ENCODE peak calls at places on chromosomes 13 and 19, in eight cellular contexts. One of them, this sample, is unnamed.

GRCh38 chr13:59679239-59679638 is 484.5 kb downstream of the DIAPH3 start:
- DNase-seq in heart right ventricle: no peak
- DNase-seq in endothelial cell: peak
- DNase-seq in stimulated activated CD4-positive, alpha-beta T cell treated with anti-CD3 and anti-CD28 coated beads, Interleukin-1b, Interleukin-23, amount 100 ng/mL, for 24 hours: no peak
- DNase-seq in HFFc6: no peak
- DNase-seq in skeletal muscle cell: no peak
- DNase-seq in Jurkat, Clone E6-1: no peak
- DNase-seq in RPMI8226: no peak
- DNase-seq in this sample: no peak

GRCh38 chr13:43786766-43787517 is at the start of gene ENOX1:
- DNase-seq in heart right ventricle: peak
- DNase-seq in endothelial cell: peak
- DNase-seq in stimulated activated CD4-positive, alpha-beta T cell treated with anti-CD3 and anti-CD28 coated beads, Interleukin-1b, Interleukin-23, amount 100 ng/mL, for 24 hours: no peak
- DNase-seq in HFFc6: peak
- DNase-seq in skeletal muscle cell: no peak
- DNase-seq in Jurkat, Clone E6-1: no peak
- DNase-seq in RPMI8226: peak
- DNase-seq in this sample: peak

GRCh38 chr19:42683917-42684513 is 56.3 kb downstream of the PSG3 start:
- DNase-seq in heart right ventricle: no peak
- DNase-seq in endothelial cell: no peak
- DNase-seq in stimulated activated CD4-positive, alpha-beta T cell treated with anti-CD3 and anti-CD28 coated beads, Interleukin-1b, Interleukin-23, amount 100 ng/mL, for 24 hours: no peak
- DNase-seq in HFFc6: no peak
- DNase-seq in skeletal muscle cell: no peak
- DNase-seq in Jurkat, Clone E6-1: peak
- DNase-seq in RPMI8226: peak
- DNase-seq in this sample: no peak

GRCh38 chr13:112688560-112689497 is 1.0 kb upstream of the ATP11A start:
- DNase-seq in heart right ventricle: no peak
- DNase-seq in endothelial cell: no peak
- DNase-seq in stimulated activated CD4-positive, alpha-beta T cell treated with anti-CD3 and anti-CD28 coated beads, Interleukin-1b, Interleukin-23, amount 100 ng/mL, for 24 hours: no peak
- DNase-seq in HFFc6: no peak
- DNase-seq in skeletal muscle cell: no peak
- DNase-seq in Jurkat, Clone E6-1: no peak
- DNase-seq in RPMI8226: no peak
- DNase-seq in this sample: no peak

GRCh38 chr13:78630509-78630908 is 27.2 kb upstream of the POU4F1 start:
- DNase-seq in heart right ventricle: no peak
- DNase-seq in endothelial cell: no peak
- DNase-seq in stimulated activated CD4-positive, alpha-beta T cell treated with anti-CD3 and anti-CD28 coated beads, Interleukin-1b, Interleukin-23, amount 100 ng/mL, for 24 hours: no peak
- DNase-seq in HFFc6: no peak
- DNase-seq in skeletal muscle cell: no peak
- DNase-seq in Jurkat, Clone E6-1: peak
- DNase-seq in RPMI8226: no peak
- DNase-seq in this sample: no peak

GRCh38 chr13:25085125-25085742 is 10.7 kb upstream of the PABPC3 start:
- DNase-seq in heart right ventricle: no peak
- DNase-seq in endothelial cell: peak
- DNase-seq in stimulated activated CD4-positive, alpha-beta T cell treated with anti-CD3 and anti-CD28 coated beads, Interleukin-1b, Interleukin-23, amount 100 ng/mL, for 24 hours: no peak
- DNase-seq in HFFc6: peak
- DNase-seq in skeletal muscle cell: peak
- DNase-seq in Jurkat, Clone E6-1: peak
- DNase-seq in RPMI8226: peak
- DNase-seq in this sample: no peak

GRCh38 chr13:103066079-103066880 is at the start of gene SLC10A2:
- DNase-seq in heart right ventricle: no peak
- DNase-seq in endothelial cell: no peak
- DNase-seq in stimulated activated CD4-positive, alpha-beta T cell treated with anti-CD3 and anti-CD28 coated beads, Interleukin-1b, Interleukin-23, amount 100 ng/mL, for 24 hours: no peak
- DNase-seq in HFFc6: no peak
- DNase-seq in skeletal muscle cell: no peak
- DNase-seq in Jurkat, Clone E6-1: no peak
- DNase-seq in RPMI8226: no peak
- DNase-seq in this sample: no peak

GRCh38 chr13:48265217-48265815 is 32.3 kb downstream of the ITM2B start:
- DNase-seq in heart right ventricle: no peak
- DNase-seq in endothelial cell: no peak
- DNase-seq in stimulated activated CD4-positive, alpha-beta T cell treated with anti-CD3 and anti-CD28 coated beads, Interleukin-1b, Interleukin-23, amount 100 ng/mL, for 24 hours: no peak
- DNase-seq in HFFc6: no peak
- DNase-seq in skeletal muscle cell: no peak
- DNase-seq in Jurkat, Clone E6-1: peak
- DNase-seq in RPMI8226: no peak
- DNase-seq in this sample: no peak

GRCh38 chr19:6532244-6532999 is 1.6 kb downstream of the TNFSF9 start:
- DNase-seq in heart right ventricle: no peak
- DNase-seq in endothelial cell: no peak
- DNase-seq in stimulated activated CD4-positive, alpha-beta T cell treated with anti-CD3 and anti-CD28 coated beads, Interleukin-1b, Interleukin-23, amount 100 ng/mL, for 24 hours: no peak
- DNase-seq in HFFc6: no peak
- DNase-seq in skeletal muscle cell: no peak
- DNase-seq in Jurkat, Clone E6-1: no peak
- DNase-seq in RPMI8226: peak
- DNase-seq in this sample: no peak

GRCh38 chr13:114143806-114144605 is 11.6 kb upstream of the RASA3 start:
- DNase-seq in heart right ventricle: no peak
- DNase-seq in endothelial cell: peak
- DNase-seq in stimulated activated CD4-positive, alpha-beta T cell treated with anti-CD3 and anti-CD28 coated beads, Interleukin-1b, Interleukin-23, amount 100 ng/mL, for 24 hours: no peak
- DNase-seq in HFFc6: no peak
- DNase-seq in skeletal muscle cell: no peak
- DNase-seq in Jurkat, Clone E6-1: peak
- DNase-seq in RPMI8226: no peak
- DNase-seq in this sample: no peak

GRCh38 chr19:11540642-11541041 is 2.0 kb downstream of the CNN1 start:
- DNase-seq in heart right ventricle: no peak
- DNase-seq in endothelial cell: no peak
- DNase-seq in stimulated activated CD4-positive, alpha-beta T cell treated with anti-CD3 and anti-CD28 coated beads, Interleukin-1b, Interleukin-23, amount 100 ng/mL, for 24 hours: no peak
- DNase-seq in HFFc6: no peak
- DNase-seq in skeletal muscle cell: no peak
- DNase-seq in Jurkat, Clone E6-1: no peak
- DNase-seq in RPMI8226: no peak
- DNase-seq in this sample: no peak

GRCh38 chr19:8468761-8469458 is 24.1 kb downstream of the HNRNPM start:
- DNase-seq in heart right ventricle: no peak
- DNase-seq in endothelial cell: no peak
- DNase-seq in stimulated activated CD4-positive, alpha-beta T cell treated with anti-CD3 and anti-CD28 coated beads, Interleukin-1b, Interleukin-23, amount 100 ng/mL, for 24 hours: no peak
- DNase-seq in HFFc6: no peak
- DNase-seq in skeletal muscle cell: peak
- DNase-seq in Jurkat, Clone E6-1: peak
- DNase-seq in RPMI8226: no peak
- DNase-seq in this sample: no peak

GRCh38 chr13:102132896-102133295 is 269.0 kb downstream of the FGF14 start:
- DNase-seq in heart right ventricle: no peak
- DNase-seq in endothelial cell: no peak
- DNase-seq in stimulated activated CD4-positive, alpha-beta T cell treated with anti-CD3 and anti-CD28 coated beads, Interleukin-1b, Interleukin-23, amount 100 ng/mL, for 24 hours: no peak
- DNase-seq in HFFc6: no peak
- DNase-seq in skeletal muscle cell: no peak
- DNase-seq in Jurkat, Clone E6-1: no peak
- DNase-seq in RPMI8226: no peak
- DNase-seq in this sample: no peak

GRCh38 chr13:89380101-89380500 is 1708.9 kb downstream of the SLITRK5 start:
- DNase-seq in heart right ventricle: no peak
- DNase-seq in endothelial cell: no peak
- DNase-seq in stimulated activated CD4-positive, alpha-beta T cell treated with anti-CD3 and anti-CD28 coated beads, Interleukin-1b, Interleukin-23, amount 100 ng/mL, for 24 hours: no peak
- DNase-seq in HFFc6: no peak
- DNase-seq in skeletal muscle cell: no peak
- DNase-seq in Jurkat, Clone E6-1: peak
- DNase-seq in RPMI8226: peak
- DNase-seq in this sample: no peak

GRCh38 chr19:11044436-11044835 is 44.8 kb upstream of the LDLR start:
- DNase-seq in heart right ventricle: no peak
- DNase-seq in endothelial cell: no peak
- DNase-seq in stimulated activated CD4-positive, alpha-beta T cell treated with anti-CD3 and anti-CD28 coated beads, Interleukin-1b, Interleukin-23, amount 100 ng/mL, for 24 hours: no peak
- DNase-seq in HFFc6: no peak
- DNase-seq in skeletal muscle cell: no peak
- DNase-seq in Jurkat, Clone E6-1: no peak
- DNase-seq in RPMI8226: no peak
- DNase-seq in this sample: no peak

GRCh38 chr19:16133818-16134217 is 9.7 kb upstream of the HSH2D start:
- DNase-seq in heart right ventricle: no peak
- DNase-seq in endothelial cell: no peak
- DNase-seq in stimulated activated CD4-positive, alpha-beta T cell treated with anti-CD3 and anti-CD28 coated beads, Interleukin-1b, Interleukin-23, amount 100 ng/mL, for 24 hours: no peak
- DNase-seq in HFFc6: no peak
- DNase-seq in skeletal muscle cell: no peak
- DNase-seq in Jurkat, Clone E6-1: no peak
- DNase-seq in RPMI8226: no peak
- DNase-seq in this sample: no peak

GRCh38 chr19:31461814-31462539 is 112.7 kb upstream of the TSHZ3 start:
- DNase-seq in heart right ventricle: no peak
- DNase-seq in endothelial cell: no peak
- DNase-seq in stimulated activated CD4-positive, alpha-beta T cell treated with anti-CD3 and anti-CD28 coated beads, Interleukin-1b, Interleukin-23, amount 100 ng/mL, for 24 hours: no peak
- DNase-seq in HFFc6: peak
- DNase-seq in skeletal muscle cell: no peak
- DNase-seq in Jurkat, Clone E6-1: no peak
- DNase-seq in RPMI8226: no peak
- DNase-seq in this sample: no peak

GRCh38 chr13:21675095-21676007 is 4.5 kb downstream of the FGF9 start:
- DNase-seq in heart right ventricle: peak
- DNase-seq in endothelial cell: no peak
- DNase-seq in stimulated activated CD4-positive, alpha-beta T cell treated with anti-CD3 and anti-CD28 coated beads, Interleukin-1b, Interleukin-23, amount 100 ng/mL, for 24 hours: no peak
- DNase-seq in HFFc6: no peak
- DNase-seq in skeletal muscle cell: no peak
- DNase-seq in Jurkat, Clone E6-1: peak
- DNase-seq in RPMI8226: peak
- DNase-seq in this sample: peak